ENCODE peak calls at places on chromosome 2, in seven cellular contexts. M is HFFc6; D is Caco-2; P is NCI-H526 treated with DMSO at 0.1 percent for 48 hours; Z is activated CD4-positive, CD25-positive, alpha-beta regulatory T cell; R is substantia nigra; Q is stimulated activated CD4-positive, alpha-beta T cell treated with anti-CD3 and anti-CD28 coated beads, Interleukin-4, amount 100 ng/mL, for 4 hours. Y is an unnamed sample.

GRCh38 chr2:240200230-240201051 is 60.0 kb upstream of the OTOS start:
- DNase-seq in M (no peak), D (no peak), P (no peak), Z (no peak), R (no peak), Q (no peak), Y (peak)

GRCh38 chr2:160207804-160208661 is 8.0 kb upstream of the ITGB6 start:
- DNase-seq in M (peak), D (no peak), P (no peak), Z (no peak), R (no peak), Q (no peak), Y (peak)

GRCh38 chr2:24815171-24815570 is 21.9 kb downstream of the CENPO start:
- DNase-seq in M (no peak), D (no peak), P (no peak), Z (no peak), R (no peak), Q (no peak), Y (no peak)

GRCh38 chr2:16227811-16228462 is 287.6 kb downstream of the MYCN start:
- DNase-seq in M (no peak), D (no peak), P (no peak), Z (no peak), R (no peak), Q (no peak), Y (no peak)

GRCh38 chr2:28454016-28454930 is 41.6 kb upstream of the PLB1 start:
- DNase-seq in M (peak), D (peak), P (no peak), Z (no peak), R (no peak), Q (no peak), Y (no peak)

GRCh38 chr2:205754924-205755321 is 72.6 kb downstream of the NRP2 start:
- DNase-seq in M (peak), D (peak), P (no peak), Z (no peak), R (no peak), Q (no peak), Y (peak)

GRCh38 chr2:156476516-156477206 is 40.5 kb downstream of the GPD2 start:
- DNase-seq in M (peak), D (no peak), P (no peak), Z (no peak), R (no peak), Q (no peak), Y (no peak)

GRCh38 chr2:113754160-113754559 is 2.3 kb downstream of the SLC35F5 start:
- DNase-seq in M (no peak), D (no peak), P (no peak), Z (no peak), R (no peak), Q (no peak), Y (no peak)

GRCh38 chr2:7692657-7693161 is 775.5 kb downstream of the RNF144A start:
- DNase-seq in M (peak), D (no peak), P (no peak), Z (no peak), R (no peak), Q (no peak), Y (peak)

GRCh38 chr2:31397099-31397498 is 17.4 kb downstream of the XDH start:
- DNase-seq in M (no peak), D (no peak), P (no peak), Z (no peak), R (no peak), Q (no peak), Y (no peak)

GRCh38 chr2:28709101-28709500 is 42.5 kb upstream of the PPP1CB start:
- DNase-seq in M (no peak), D (peak), P (no peak), Z (no peak), R (no peak), Q (no peak), Y (no peak)

GRCh38 chr2:99970292-99970868 is 172.0 kb downstream of the AFF3 start:
- DNase-seq in M (no peak), D (no peak), P (no peak), Z (no peak), R (no peak), Q (no peak), Y (no peak)

GRCh38 chr2:1675633-1676032 is 68.7 kb downstream of the PXDN start:
- DNase-seq in M (peak), D (no peak), P (no peak), Z (no peak), R (no peak), Q (no peak), Y (no peak)

GRCh38 chr2:29207352-29207751 is 92.1 kb downstream of the CLIP4 start:
- DNase-seq in M (peak), D (no peak), P (no peak), Z (no peak), R (no peak), Q (no peak), Y (no peak)

GRCh38 chr2:234676109-234676858 is 179.4 kb upstream of the ARL4C start:
- DNase-seq in M (no peak), D (no peak), P (peak), Z (no peak), R (no peak), Q (no peak), Y (no peak)

GRCh38 chr2:27849558-27849957 is 40.6 kb downstream of the RBKS start:
- DNase-seq in M (no peak), D (no peak), P (no peak), Z (no peak), R (no peak), Q (no peak), Y (no peak)

GRCh38 chr2:15826273-15826717 is 114.1 kb upstream of the MYCN start:
- DNase-seq in M (no peak), D (peak), P (peak), Z (no peak), R (no peak), Q (no peak), Y (no peak)

GRCh38 chr2:85230637-85231036 is 97.2 kb downstream of the TGOLN2 start:
- DNase-seq in M (no peak), D (no peak), P (no peak), Z (no peak), R (no peak), Q (no peak), Y (no peak)

GRCh38 chr2:71887196-71887595 is 260.5 kb downstream of the CYP26B1 start:
- DNase-seq in M (no peak), D (no peak), P (no peak), Z (no peak), R (no peak), Q (no peak), Y (no peak)

GRCh38 chr2:110869472-110870446 is 137.4 kb downstream of the ACOXL start:
- DNase-seq in M (no peak), D (no peak), P (no peak), Z (no peak), R (no peak), Q (no peak), Y (no peak)